ENCODE peak calls at places on chromosomes 16 and 17, in eight cellular contexts. R is endothelial cell; U is lower leg skin; V is activated T-helper 1 cell treated with anti-CD3 and anti-CD28 coated beads, Interleukin-2, amount 50 U/mL, for 16 hours; J is left ventricle myocardium inferior; N is NCI-H446 treated with DMSO at 0.1 percent for 48 hours; Q is NB4; Y is NCI-H2081. X is an unnamed sample.
A peak's percentile ranks its signal among the peaks of the same experiment; 100 is the strongest.

GRCh38 chr17:57415737-57416354 is 159.5 kb downstream of the MSI2 start:
- DNase-seq in R (no peak), U (no peak), V (no peak), J (no peak), N (no peak), Q (no peak), Y (no peak), X (no peak)

GRCh38 chr17:76360461-76360860 is 6.7 kb upstream of the PRPSAP1 start:
- DNase-seq in R (no peak), U (no peak), V (no peak), J (no peak), N (no peak), Q (no peak), Y (no peak), X (no peak)

GRCh38 chr16:48612621-48613020 is 2.6 kb upstream of the N4BP1 start:
- DNase-seq in R (no peak), U (no peak), V (no peak), J (no peak), N (no peak), Q (peak; percentile 68), Y (no peak), X (no peak)

GRCh38 chr17:56798916-56799315 is 34.8 kb downstream of the C17orf67 start:
- DNase-seq in R (no peak), U (no peak), V (no peak), J (no peak), N (no peak), Q (peak; percentile 83), Y (no peak), X (no peak)

GRCh38 chr17:35244345-35245195 is 1.7 kb downstream of the SLFN5 start:
- DNase-seq in R (peak; percentile 43), U (peak; percentile 88), V (peak; percentile 77), J (peak; percentile 65), N (no peak), Q (peak; percentile 89), Y (no peak), X (no peak)

GRCh38 chr17:81004336-81005015 is 12.8 kb downstream of the CHMP6 start:
- DNase-seq in R (no peak), U (no peak), V (no peak), J (no peak), N (no peak), Q (no peak), Y (no peak), X (no peak)

GRCh38 chr17:50056961-50057330 is 1.0 kb downstream of the ITGA3 start:
- DNase-seq in R (no peak), U (no peak), V (no peak), J (no peak), N (no peak), Q (no peak), Y (no peak), X (no peak)

GRCh38 chr17:55163408-55163807 is 101.4 kb upstream of the HLF start:
- DNase-seq in R (no peak), U (no peak), V (no peak), J (no peak), N (no peak), Q (no peak), Y (no peak), X (no peak)

GRCh38 chr16:47258874-47259461 is 115.2 kb upstream of the NETO2 start:
- DNase-seq in R (peak; percentile 37), U (no peak), V (no peak), J (no peak), N (no peak), Q (peak; percentile 61), Y (no peak), X (peak; percentile 5)

GRCh38 chr16:53937068-53937614 is 233.2 kb downstream of the FTO start:
- DNase-seq in R (no peak), U (no peak), V (no peak), J (no peak), N (no peak), Q (no peak), Y (no peak), X (no peak)

GRCh38 chr17:66678061-66678460 is 156.9 kb upstream of the CACNG5 start:
- DNase-seq in R (no peak), U (no peak), V (no peak), J (no peak), N (no peak), Q (no peak), Y (no peak), X (no peak)

GRCh38 chr17:40598021-40598927 is 33.0 kb upstream of the CCR7 start:
- DNase-seq in R (no peak), U (no peak), V (peak; percentile 69), J (no peak), N (no peak), Q (no peak), Y (no peak), X (no peak)

GRCh38 chr16:76346210-76346609 is 69.0 kb downstream of the CNTNAP4 start:
- DNase-seq in R (no peak), U (no peak), V (no peak), J (no peak), N (no peak), Q (no peak), Y (no peak), X (no peak)

GRCh38 chr16:19073344-19073743 is 5.9 kb downstream of the COQ7 start:
- DNase-seq in R (no peak), U (no peak), V (no peak), J (no peak), N (no peak), Q (peak; percentile 34), Y (no peak), X (no peak)

GRCh38 chr17:73815474-73815873 is 171.2 kb upstream of the SDK2 start:
- DNase-seq in R (no peak), U (no peak), V (no peak), J (no peak), N (no peak), Q (no peak), Y (no peak), X (no peak)

GRCh38 chr17:36082062-36082461 is 7.9 kb downstream of the CCL3 start:
- DNase-seq in R (no peak), U (no peak), V (no peak), J (no peak), N (no peak), Q (no peak), Y (no peak), X (no peak)

GRCh38 chr17:1730004-1730344 is 5.5 kb downstream of the WDR81 start:
- DNase-seq in R (no peak), U (no peak), V (no peak), J (no peak), N (no peak), Q (no peak), Y (no peak), X (no peak)

GRCh38 chr17:5219536-5219935 is 15.1 kb downstream of the SCIMP start:
- DNase-seq in R (no peak), U (no peak), V (no peak), J (no peak), N (no peak), Q (no peak), Y (no peak), X (no peak)

GRCh38 chr16:57964157-57964700 is 6.7 kb downstream of the CNGB1 start:
- DNase-seq in R (no peak), U (no peak), V (no peak), J (no peak), N (no peak), Q (no peak), Y (no peak), X (no peak)

GRCh38 chr17:42623732-42624596 is 14.5 kb downstream of the TUBG1 start:
- DNase-seq in R (no peak), U (peak; percentile 32), V (no peak), J (no peak), N (no peak), Q (no peak), Y (peak; percentile 73), X (no peak)

GRCh38 chr17:43695968-43696865 is 34.5 kb upstream of the MEOX1 start:
- DNase-seq in R (no peak), U (no peak), V (no peak), J (peak; percentile 51), N (peak; percentile 62), Q (no peak), Y (no peak), X (no peak)

GRCh38 chr16:6165330-6165984 is 1067.9 kb upstream of the EEF2KMT start:
- DNase-seq in R (no peak), U (no peak), V (no peak), J (no peak), N (no peak), Q (peak; percentile 6), Y (no peak), X (no peak)

X was measured in COR-L47.